ENCODE peak calls at places on chromosomes 2 and 18, in five cellular contexts. One of them, this sample, is unnamed.

GRCh38 chr2:73961823-73962615 is 22.7 kb upstream of the TET3 start:
- DNase-seq in GM12892: no peak
- DNase-seq in foreskin keratinocyte: no peak
- DNase-seq in ovary: no peak
- DNase-seq in head of caudate nucleus: no peak
- DNase-seq in this sample: no peak

GRCh38 chr2:207423886-207424285 is 105.9 kb upstream of the CREB1 start:
- DNase-seq in GM12892: peak
- DNase-seq in foreskin keratinocyte: peak
- DNase-seq in ovary: no peak
- DNase-seq in head of caudate nucleus: no peak
- DNase-seq in this sample: no peak

GRCh38 chr18:65852273-65852672 is 101.5 kb downstream of the CDH7 start:
- DNase-seq in GM12892: no peak
- DNase-seq in foreskin keratinocyte: no peak
- DNase-seq in ovary: no peak
- DNase-seq in head of caudate nucleus: no peak
- DNase-seq in this sample: no peak

GRCh38 chr2:233061591-233062446 is 1.7 kb downstream of the INPP5D start:
- DNase-seq in GM12892: no peak
- DNase-seq in foreskin keratinocyte: no peak
- DNase-seq in ovary: peak
- DNase-seq in head of caudate nucleus: no peak
- DNase-seq in this sample: peak

GRCh38 chr2:54589340-54590215 is 133.5 kb downstream of the SPTBN1 start:
- DNase-seq in GM12892: no peak
- DNase-seq in foreskin keratinocyte: no peak
- DNase-seq in ovary: no peak
- DNase-seq in head of caudate nucleus: no peak
- DNase-seq in this sample: no peak

GRCh38 chr2:70671059-70671685 is 96.8 kb downstream of the ADD2 start:
- DNase-seq in GM12892: no peak
- DNase-seq in foreskin keratinocyte: no peak
- DNase-seq in ovary: no peak
- DNase-seq in head of caudate nucleus: no peak
- DNase-seq in this sample: peak

GRCh38 chr2:43340945-43341356 is 114.5 kb upstream of the ZFP36L2 start:
- DNase-seq in GM12892: no peak
- DNase-seq in foreskin keratinocyte: peak
- DNase-seq in ovary: no peak
- DNase-seq in head of caudate nucleus: no peak
- DNase-seq in this sample: no peak

GRCh38 chr2:28406276-28407096 is 13.8 kb downstream of the FOSL2 start:
- DNase-seq in GM12892: no peak
- DNase-seq in foreskin keratinocyte: peak
- DNase-seq in ovary: no peak
- DNase-seq in head of caudate nucleus: no peak
- DNase-seq in this sample: peak

GRCh38 chr18:7924616-7925015 is 357.5 kb downstream of the PTPRM start:
- DNase-seq in GM12892: no peak
- DNase-seq in foreskin keratinocyte: no peak
- DNase-seq in ovary: no peak
- DNase-seq in head of caudate nucleus: no peak
- DNase-seq in this sample: no peak

GRCh38 chr18:48599391-48599790 is 60.6 kb downstream of the CTIF start:
- DNase-seq in GM12892: no peak
- DNase-seq in foreskin keratinocyte: no peak
- DNase-seq in ovary: no peak
- DNase-seq in head of caudate nucleus: no peak
- DNase-seq in this sample: no peak

GRCh38 chr2:2647156-2647555 is 316.1 kb upstream of the MYT1L start:
- DNase-seq in GM12892: no peak
- DNase-seq in foreskin keratinocyte: peak
- DNase-seq in ovary: no peak
- DNase-seq in head of caudate nucleus: peak
- DNase-seq in this sample: peak

GRCh38 chr2:45256867-45257641 is 247.8 kb upstream of the SIX2 start:
- DNase-seq in GM12892: no peak
- DNase-seq in foreskin keratinocyte: no peak
- DNase-seq in ovary: no peak
- DNase-seq in head of caudate nucleus: no peak
- DNase-seq in this sample: no peak

GRCh38 chr2:241612156-241613017 is 24.6 kb downstream of the THAP4 start:
- DNase-seq in GM12892: no peak
- DNase-seq in foreskin keratinocyte: no peak
- DNase-seq in ovary: no peak
- DNase-seq in head of caudate nucleus: no peak
- DNase-seq in this sample: peak